ENCODE peak calls at places on chromosomes 4 and X, in four cellular contexts. One of them, this sample, is unnamed.

GRCh38 chr4:52713456-52713937 is 37.7 kb downstream of the ERVMER34-1 start:
- DNase-seq in activated CD8-positive, alpha-beta memory T cell treated with anti-CD3 and anti-CD28 coated beads for 1 hour: no peak
- DNase-seq in T-helper 2 cell: no peak
- DNase-seq in thoracic aorta: no peak
- DNase-seq in this sample: no peak

GRCh38 chrX:134537179-134537945 is 77.4 kb downstream of the HPRT1 start:
- DNase-seq in activated CD8-positive, alpha-beta memory T cell treated with anti-CD3 and anti-CD28 coated beads for 1 hour: no peak
- DNase-seq in T-helper 2 cell: no peak
- DNase-seq in thoracic aorta: no peak
- DNase-seq in this sample: no peak

GRCh38 chr4:54099287-54099958 is 540 bp upstream of the GSX2 start:
- DNase-seq in activated CD8-positive, alpha-beta memory T cell treated with anti-CD3 and anti-CD28 coated beads for 1 hour: no peak
- DNase-seq in T-helper 2 cell: no peak
- DNase-seq in thoracic aorta: no peak
- DNase-seq in this sample: no peak

GRCh38 chrX:69113723-69114122 is 51.5 kb downstream of the PJA1 start:
- DNase-seq in activated CD8-positive, alpha-beta memory T cell treated with anti-CD3 and anti-CD28 coated beads for 1 hour: no peak
- DNase-seq in T-helper 2 cell: no peak
- DNase-seq in thoracic aorta: no peak
- DNase-seq in this sample: no peak

GRCh38 chr4:80069837-80070788 is 2.9 kb downstream of the ANTXR2 start:
- DNase-seq in activated CD8-positive, alpha-beta memory T cell treated with anti-CD3 and anti-CD28 coated beads for 1 hour: no peak
- DNase-seq in T-helper 2 cell: no peak
- DNase-seq in thoracic aorta: no peak
- DNase-seq in this sample: no peak

GRCh38 chr4:169968999-169969398 is 57.2 kb downstream of the MFAP3L start:
- DNase-seq in activated CD8-positive, alpha-beta memory T cell treated with anti-CD3 and anti-CD28 coated beads for 1 hour: no peak
- DNase-seq in T-helper 2 cell: no peak
- DNase-seq in thoracic aorta: peak
- DNase-seq in this sample: no peak

GRCh38 chr4:163343604-163344146 is at the start of gene NPY5R:
- DNase-seq in activated CD8-positive, alpha-beta memory T cell treated with anti-CD3 and anti-CD28 coated beads for 1 hour: no peak
- DNase-seq in T-helper 2 cell: no peak
- DNase-seq in thoracic aorta: no peak
- DNase-seq in this sample: no peak

GRCh38 chr4:166896254-166896653 is 338.0 kb downstream of the SPOCK3 start:
- DNase-seq in activated CD8-positive, alpha-beta memory T cell treated with anti-CD3 and anti-CD28 coated beads for 1 hour: no peak
- DNase-seq in T-helper 2 cell: no peak
- DNase-seq in thoracic aorta: no peak
- DNase-seq in this sample: no peak

GRCh38 chr4:121155893-121156292 is 8.2 kb downstream of the TNIP3 start:
- DNase-seq in activated CD8-positive, alpha-beta memory T cell treated with anti-CD3 and anti-CD28 coated beads for 1 hour: no peak
- DNase-seq in T-helper 2 cell: no peak
- DNase-seq in thoracic aorta: no peak
- DNase-seq in this sample: no peak

GRCh38 chrX:17549005-17549685 is 174.1 kb downstream of the NHS start:
- DNase-seq in activated CD8-positive, alpha-beta memory T cell treated with anti-CD3 and anti-CD28 coated beads for 1 hour: no peak
- DNase-seq in T-helper 2 cell: no peak
- DNase-seq in thoracic aorta: no peak
- DNase-seq in this sample: no peak

GRCh38 chrX:23434356-23434884 is 99.8 kb downstream of the PTCHD1 start:
- DNase-seq in activated CD8-positive, alpha-beta memory T cell treated with anti-CD3 and anti-CD28 coated beads for 1 hour: no peak
- DNase-seq in T-helper 2 cell: no peak
- DNase-seq in thoracic aorta: peak
- DNase-seq in this sample: no peak

GRCh38 chrX:77493677-77494553 is 46.7 kb downstream of the FGF16 start:
- DNase-seq in activated CD8-positive, alpha-beta memory T cell treated with anti-CD3 and anti-CD28 coated beads for 1 hour: no peak
- DNase-seq in T-helper 2 cell: no peak
- DNase-seq in thoracic aorta: no peak
- DNase-seq in this sample: no peak

GRCh38 chr4:147596976-147597375 is 20.2 kb upstream of the TMEM184C start:
- DNase-seq in activated CD8-positive, alpha-beta memory T cell treated with anti-CD3 and anti-CD28 coated beads for 1 hour: no peak
- DNase-seq in T-helper 2 cell: no peak
- DNase-seq in thoracic aorta: no peak
- DNase-seq in this sample: no peak